ENCODE peak calls at places on chromosomes 13 and 19, in nine cellular contexts. T is tibial nerve; E is Peyer's patch; U is MM.1S; Y is brain microvascular endothelial cell; W is GM23248; M is pancreas; P is aorta; Q is effector memory CD4-positive, alpha-beta T cell. C is an unnamed sample. For H3K36me3, the result is how much of the 10 kb centered on the place peaks cover.

GRCh38 chr19:51375504-51376221 is 3.2 kb upstream of the NKG7 start:
- DNase-seq in T (no peak), E (no peak), U (no peak), Y (no peak), W (no peak), M (peak), P (peak), Q (peak), C (no peak)

GRCh38 chr19:37470216-37470615 is 1.1 kb downstream of the ZNF570 start:
- DNase-seq in T (no peak), E (no peak), U (no peak), Y (no peak), W (peak), M (no peak), P (no peak), Q (no peak), C (no peak)

GRCh38 chr13:33383724-33384577 is 98.4 kb upstream of the STARD13 start:
- DNase-seq in T (no peak), E (no peak), U (no peak), Y (no peak), W (no peak), M (no peak), P (no peak), Q (no peak), C (no peak)

GRCh38 chr13:53622431-53622830 is 593.8 kb downstream of the OLFM4 start:
- DNase-seq in T (no peak), E (no peak), U (no peak), Y (no peak), W (no peak), M (no peak), P (no peak), Q (no peak), C (no peak)

GRCh38 chr19:35073516-35073915 is 32.0 kb downstream of the HPN start:
- DNase-seq in T (no peak), E (no peak), U (no peak), Y (no peak), W (no peak), M (no peak), P (no peak), Q (no peak), C (no peak)

GRCh38 chr19:35557539-35558399 is 5.7 kb downstream of the ATP4A start:
- DNase-seq in T (no peak), E (no peak), U (no peak), Y (peak), W (peak), M (peak), P (peak), Q (peak), C (no peak)

GRCh38 chr13:23348270-23349126 is 85.0 kb downstream of the SACS start:
- DNase-seq in T (no peak), E (no peak), U (no peak), Y (no peak), W (peak), M (no peak), P (no peak), Q (no peak), C (no peak)

GRCh38 chr19:47499863-47500830 is 14.7 kb downstream of the NAPA start:
- DNase-seq in T (no peak), E (no peak), U (no peak), Y (no peak), W (no peak), M (no peak), P (no peak), Q (no peak), C (no peak)

GRCh38 chr19:51485960-51486359 is 7.6 kb downstream of the CEACAM18 start:
- DNase-seq in T (no peak), E (no peak), U (no peak), Y (no peak), W (no peak), M (no peak), P (no peak), Q (no peak), C (no peak)

GRCh38 chr13:50140153-50140552 is 124.9 kb downstream of the KCNRG start:
- DNase-seq in T (no peak), E (no peak), U (no peak), Y (no peak), W (peak), M (no peak), P (no peak), Q (no peak), C (no peak)

GRCh38 chr19:50148528-50148927 is 14.6 kb downstream of the IZUMO2 start:
- DNase-seq in T (no peak), E (no peak), U (no peak), Y (no peak), W (no peak), M (no peak), P (peak), Q (no peak), C (no peak)

GRCh38 chr19:35899547-35900214 is 659 bp downstream of the NFKBID start:
- DNase-seq in T (peak), E (peak), U (peak), Y (peak), W (peak), M (peak), P (peak), Q (peak), C (peak)

GRCh38 chr19:7561229-7561806 is 25.8 kb downstream of the PNPLA6 start:
- DNase-seq in T (no peak), E (no peak), U (no peak), Y (no peak), W (no peak), M (no peak), P (no peak), Q (no peak), C (no peak)

GRCh38 chr13:50800091-50800739 is 43.3 kb downstream of the DLEU7 start:
- DNase-seq in T (no peak), E (no peak), U (no peak), Y (no peak), W (no peak), M (no peak), P (no peak), Q (no peak), C (no peak)

GRCh38 chr13:61030445-61030844 is 385.2 kb downstream of the PCDH20 start:
- DNase-seq in T (no peak), E (no peak), U (no peak), Y (no peak), W (no peak), M (no peak), P (no peak), Q (no peak), C (no peak)

GRCh38 chr19:1440418-1440801 is 2.2 kb downstream of the RPS15 start:
- DNase-seq in T (no peak), E (no peak), U (no peak), Y (no peak), W (no peak), M (no peak), P (no peak), Q (no peak), C (no peak)
- H3K36me3 ChIP-seq in T (under half), E (under half), U (under half), Y (under half), W (under half), M (under half), P (under half), Q (under half), C (under half)

GRCh38 chr19:808176-808741 is 11.0 kb downstream of the PTBP1 start:
- DNase-seq in T (no peak), E (no peak), U (no peak), Y (no peak), W (no peak), M (no peak), P (no peak), Q (no peak), C (no peak)
- H3K36me3 ChIP-seq in T (half or more), E (half or more), U (half or more), Y (half or more), W (half or more), M (under half), P (under half), Q (half or more), C (under half)

DNA sequence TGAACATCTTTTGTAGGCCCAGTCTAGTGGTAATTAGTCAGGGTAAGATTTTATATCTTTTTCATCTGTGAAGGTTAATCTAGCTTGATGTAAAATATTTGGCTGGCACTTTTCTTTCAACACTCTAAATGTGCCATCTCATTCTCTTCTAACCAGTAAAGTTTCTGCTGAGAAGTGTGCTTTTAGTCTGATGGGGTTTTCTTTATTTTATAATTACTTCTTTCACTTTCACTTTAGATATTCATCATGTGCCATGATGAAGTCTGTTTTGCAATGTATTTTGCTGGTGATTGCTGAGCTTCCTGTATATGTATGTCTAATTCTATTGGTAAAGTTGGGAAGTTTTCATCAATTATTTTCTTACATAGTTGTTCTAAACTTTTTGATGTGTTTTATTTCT is 31.9 kb downstream of the ZNF726 start:
- DNase-seq in T (no peak), E (no peak), U (peak), Y (no peak), W (no peak), M (no peak), P (no peak), Q (no peak), C (no peak)
- H3K36me3 ChIP-seq in T (under half), E (under half), U (under half), Y (under half), W (under half), M (under half), P (under half), Q (under half), C (under half)

DNA sequence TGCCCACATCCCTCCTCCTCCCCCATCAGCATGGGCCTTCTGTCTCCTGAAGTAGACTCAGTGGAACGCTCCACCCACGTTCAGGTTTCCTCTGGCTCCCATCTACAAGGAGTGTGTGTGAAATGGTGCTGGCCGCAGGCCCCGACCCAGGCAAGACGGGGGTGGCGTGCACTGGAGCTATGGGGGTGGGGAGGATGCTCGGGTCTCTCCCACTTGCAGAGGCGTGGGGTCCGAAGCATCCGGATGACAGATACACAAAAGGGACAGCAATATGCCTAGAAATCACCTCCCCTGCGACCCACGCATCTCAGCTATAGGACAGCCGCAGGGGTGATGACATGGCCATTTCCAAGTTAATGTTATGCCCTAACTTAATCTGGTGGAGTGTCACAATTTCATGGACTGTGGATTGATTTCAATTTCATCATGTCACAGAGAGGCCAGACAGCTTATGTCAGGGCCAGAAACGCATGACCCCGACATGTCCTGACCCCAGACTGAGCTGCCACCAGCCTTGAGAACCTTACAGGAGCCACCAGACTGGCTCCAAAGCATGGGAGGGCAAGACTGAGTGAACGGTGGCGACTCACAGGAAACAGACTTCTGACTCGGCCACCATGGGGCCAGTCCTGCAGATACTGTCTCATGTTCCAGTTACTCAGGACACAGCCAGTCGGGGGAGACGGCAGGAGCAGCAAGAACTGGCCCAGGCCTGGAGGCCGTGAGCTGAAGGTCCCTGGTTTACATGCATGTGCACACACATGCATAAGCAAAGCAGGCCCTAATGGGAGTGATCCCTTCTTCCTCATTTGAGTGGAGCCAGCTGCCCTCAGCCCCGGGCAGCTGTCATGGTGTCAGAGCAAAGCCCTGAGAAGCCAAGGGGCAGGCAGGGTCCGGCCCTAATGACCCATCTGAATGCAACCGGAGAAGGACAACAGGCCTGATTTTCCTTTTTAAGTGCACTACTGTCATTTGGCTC is 82.2 kb downstream of the SLC7A1 start:
- DNase-seq in T (no peak), E (no peak), U (no peak), Y (no peak), W (peak), M (no peak), P (no peak), Q (no peak), C (no peak)
- H3K36me3 ChIP-seq in T (under half), E (under half), U (under half), Y (half or more), W (half or more), M (under half), P (under half), Q (under half), C (under half)

GRCh38 chr19:11046608-11047354 is 42.5 kb upstream of the LDLR start:
- DNase-seq in T (no peak), E (no peak), U (no peak), Y (no peak), W (no peak), M (no peak), P (no peak), Q (no peak), C (no peak)
- H3K36me3 ChIP-seq in T (under half), E (under half), U (under half), Y (under half), W (under half), M (under half), P (under half), Q (under half), C (under half)

GRCh38 chr19:42201489-42202289 is 15.8 kb downstream of the DEDD2 start:
- DNase-seq in T (no peak), E (no peak), U (peak), Y (no peak), W (no peak), M (no peak), P (peak), Q (peak), C (no peak)

GRCh38 chr19:42204684-42205083 is 12.8 kb downstream of the DEDD2 start:
- DNase-seq in T (no peak), E (no peak), U (no peak), Y (no peak), W (no peak), M (no peak), P (peak), Q (no peak), C (no peak)

GRCh38 chr19:42203700-42204099 is 13.8 kb downstream of the DEDD2 start:
- DNase-seq in T (no peak), E (no peak), U (no peak), Y (no peak), W (no peak), M (no peak), P (peak), Q (no peak), C (no peak)

GRCh38 chr19:42200116-42200740 is 17.2 kb downstream of the DEDD2 start:
- DNase-seq in T (no peak), E (no peak), U (no peak), Y (no peak), W (no peak), M (no peak), P (peak), Q (no peak), C (no peak)

DNA sequence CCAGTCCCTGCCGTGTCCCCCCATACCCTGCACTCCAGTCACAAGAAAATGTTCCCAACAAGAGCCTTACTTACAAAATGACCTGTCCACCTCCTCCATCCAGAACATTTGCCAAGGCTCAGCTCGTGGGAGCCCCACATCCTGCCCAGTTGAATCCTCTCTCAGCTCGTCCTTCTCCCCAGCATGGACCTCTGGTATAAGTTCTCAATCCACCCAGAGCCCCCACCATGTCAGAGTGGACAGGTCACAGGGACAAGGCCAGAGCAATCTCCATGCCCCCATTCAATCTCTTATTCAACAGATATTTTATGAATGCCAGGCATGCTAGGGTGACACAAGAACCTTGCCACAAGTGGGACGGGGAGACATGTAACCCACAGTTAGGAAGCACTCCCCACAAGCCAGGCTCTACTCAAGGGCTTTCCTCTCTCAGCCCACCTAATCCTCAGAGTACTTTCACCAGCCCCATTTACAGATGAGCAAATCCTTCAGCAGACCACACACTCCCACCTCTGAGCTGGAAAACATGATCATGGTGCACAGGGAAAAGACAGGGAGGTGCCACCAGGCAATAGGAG is 15.1 kb downstream of the DEDD2 start:
- DNase-seq in T (no peak), E (no peak), U (no peak), Y (no peak), W (no peak), M (no peak), P (peak), Q (no peak), C (no peak)
- H3K36me3 ChIP-seq in T (under half), E (half or more), U (under half), Y (half or more), W (under half), M (under half), P (under half), Q (under half), C (under half)

DNA sequence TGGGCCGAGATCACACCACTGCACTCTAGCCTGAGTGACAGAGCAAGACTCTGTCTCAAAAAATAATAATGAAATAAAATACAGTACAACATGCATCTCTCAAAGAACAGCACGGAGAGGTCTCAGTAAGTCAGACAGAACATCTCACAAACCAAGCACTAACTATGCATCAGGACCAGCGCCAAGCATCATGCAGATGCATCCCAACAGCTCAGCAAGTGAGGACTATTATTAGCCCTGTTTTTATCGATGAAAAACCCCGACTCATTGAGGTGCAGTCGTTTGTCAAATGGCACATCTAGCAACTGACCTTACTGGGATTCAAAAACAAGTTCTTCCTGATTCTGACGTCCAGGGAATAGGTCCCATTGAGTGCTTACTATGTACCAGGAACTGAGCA is 3.8 kb downstream of the C19orf47 start:
- DNase-seq in T (no peak), E (no peak), U (no peak), Y (no peak), W (no peak), M (no peak), P (no peak), Q (no peak), C (no peak)
- H3K36me3 ChIP-seq in T (under half), E (under half), U (under half), Y (under half), W (under half), M (under half), P (under half), Q (under half), C (under half)

GRCh38 chr19:55667958-55668357 is 7.1 kb upstream of the EPN1 start:
- DNase-seq in T (no peak), E (peak), U (no peak), Y (no peak), W (no peak), M (no peak), P (no peak), Q (no peak), C (no peak)
- H3K36me3 ChIP-seq in T (under half), E (half or more), U (under half), Y (half or more), W (under half), M (under half), P (under half), Q (half or more), C (under half)

DNA sequence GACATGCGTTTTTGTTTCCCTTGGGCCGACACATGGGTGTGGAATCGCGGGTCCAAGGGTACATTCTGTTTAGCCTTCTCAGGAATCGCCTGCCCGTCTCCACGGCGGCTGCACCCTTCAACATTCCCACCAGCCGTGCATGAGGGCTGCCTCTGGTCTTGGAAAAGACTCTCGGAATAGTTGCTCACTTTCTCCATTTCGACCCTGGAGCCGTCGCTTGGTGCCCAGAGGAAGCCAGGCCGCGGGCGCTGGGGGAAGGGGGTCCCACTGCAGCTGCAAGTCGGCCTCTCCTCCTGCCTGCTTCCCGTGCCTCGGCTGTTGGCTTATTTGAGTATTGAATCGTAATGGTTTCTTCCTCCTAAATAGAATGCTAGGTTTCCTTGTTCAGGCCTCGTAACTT is 51.5 kb downstream of the KDM4B start:
- DNase-seq in T (no peak), E (no peak), U (no peak), Y (no peak), W (no peak), M (no peak), P (no peak), Q (no peak), C (no peak)
- H3K36me3 ChIP-seq in T (under half), E (under half), U (under half), Y (under half), W (under half), M (under half), P (under half), Q (under half), C (under half)

C was measured in right lobe of liver.